ENCODE peak calls at places on chromosomes 4 and X, in six cellular contexts. I is hepatocyte, T is HCT116, Y is SK-N-SH, L is GM23248, W is neural progenitor cell. N is an unnamed sample. For H3K9me3, the result is how much of the 10 kb centered on the place peaks cover.

GRCh38 chr4:185820119-185821028 is 8.4 kb upstream of the SORBS2 start:
- DNase-seq in I (no peak), T (no peak), Y (no peak), L (no peak), W (peak), N (no peak)

GRCh38 chrX:81261576-81261975 is 59.7 kb downstream of the SH3BGRL start:
- DNase-seq in I (no peak), T (no peak), Y (no peak), L (peak), W (no peak), N (no peak)

GRCh38 chr4:110735691-110736090 is 112.8 kb upstream of the PITX2 start:
- DNase-seq in I (peak), T (no peak), Y (no peak), L (peak), W (no peak), N (no peak)

GRCh38 chrX:13051529-13052172 is 7.2 kb upstream of the FAM9C start:
- DNase-seq in I (no peak), T (no peak), Y (no peak), L (no peak), W (no peak), N (peak)

GRCh38 chr4:126647756-126648396 is 984.9 kb upstream of the INTU start:
- DNase-seq in I (no peak), T (no peak), Y (no peak), L (no peak), W (no peak), N (no peak)

GRCh38 chr4:95190751-95191436 is 357.9 kb downstream of the UNC5C start:
- DNase-seq in I (peak), T (no peak), Y (peak), L (no peak), W (peak), N (no peak)

GRCh38 chrX:8126092-8126491 is 45.0 kb downstream of the VCX2 start:
- DNase-seq in I (no peak), T (no peak), Y (no peak), L (no peak), W (no peak), N (no peak)

GRCh38 chr4:1705732-1706131 is 6.4 kb downstream of the SLBP start:
- DNase-seq in I (no peak), T (no peak), Y (no peak), L (no peak), W (no peak), N (no peak)

GRCh38 chr4:24747234-24747975 is 48.0 kb upstream of the SOD3 start:
- DNase-seq in I (no peak), T (no peak), Y (no peak), L (peak), W (no peak), N (no peak)

GRCh38 chr4:159369256-159369655 is 266.4 kb downstream of the RAPGEF2 start:
- DNase-seq in I (no peak), T (no peak), Y (no peak), L (no peak), W (peak), N (no peak)

GRCh38 chr4:1337376-1337831 is 9.6 kb upstream of the UVSSA start:
- DNase-seq in I (peak), T (peak), Y (no peak), L (peak), W (no peak), N (no peak)

GRCh38 chr4:8514391-8514790 is 65.8 kb upstream of the GPR78 start:
- DNase-seq in I (no peak), T (no peak), Y (no peak), L (no peak), W (no peak), N (no peak)

GRCh38 chr4:10958226-10958856 is 273.8 kb upstream of the CLNK start:
- DNase-seq in I (no peak), T (no peak), Y (no peak), L (no peak), W (no peak), N (no peak)

GRCh38 chr4:166128452-166128851 is 255.4 kb downstream of the TLL1 start:
- DNase-seq in I (no peak), T (no peak), Y (no peak), L (no peak), W (no peak), N (no peak)

GRCh38 chr4:147941373-147941772 is 209.5 kb downstream of the ARHGAP10 start:
- DNase-seq in I (no peak), T (no peak), Y (no peak), L (no peak), W (no peak), N (no peak)

GRCh38 chr4:8179771-8180170 is 19.3 kb upstream of the SH3TC1 start:
- DNase-seq in I (no peak), T (no peak), Y (no peak), L (no peak), W (no peak), N (no peak)

GRCh38 chr4:47367761-47368160 is 95.7 kb downstream of the COMMD8 start:
- DNase-seq in I (no peak), T (no peak), Y (no peak), L (no peak), W (no peak), N (no peak)

GRCh38 chr4:16269742-16270522 is 43.7 kb upstream of the TAPT1 start:
- DNase-seq in I (no peak), T (no peak), Y (no peak), L (peak), W (no peak), N (no peak)

GRCh38 chr4:117135634-117136354 is 50.4 kb upstream of the TRAM1L1 start:
- DNase-seq in I (no peak), T (no peak), Y (no peak), L (no peak), W (no peak), N (no peak)

GRCh38 chrX:136146614-136147319 is 566 bp upstream of the FHL1 start:
- DNase-seq in I (peak), T (no peak), Y (no peak), L (peak), W (peak), N (no peak)

GRCh38 chrX:30906726-30907125 is 17.7 kb upstream of the TAB3 start:
- DNase-seq in I (no peak), T (peak), Y (no peak), L (peak), W (no peak), N (no peak)

DNA sequence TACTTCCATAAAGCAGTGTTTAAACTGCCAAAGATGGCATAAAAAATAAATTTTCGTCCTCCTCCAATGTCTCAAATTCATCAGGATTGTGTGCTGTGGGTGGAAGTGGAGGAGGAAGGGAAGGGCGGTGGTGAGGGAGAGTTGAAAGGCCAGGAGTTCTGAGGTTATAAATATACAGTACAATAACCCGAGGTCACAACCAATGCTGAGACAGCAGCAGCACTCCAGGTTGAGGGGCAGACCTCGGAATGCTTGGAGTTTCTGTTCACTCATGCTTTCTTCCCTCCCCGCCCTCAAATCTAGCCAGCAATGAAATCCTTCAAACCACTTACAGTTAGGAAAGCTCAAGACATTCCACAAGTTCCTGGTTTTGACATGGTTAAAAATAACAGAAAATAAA is 134.0 kb upstream of the SMAD1 start:
- DNase-seq in I (no peak), T (no peak), Y (no peak), L (no peak), W (no peak), N (no peak)
- H3K4me3 ChIP-seq in I (no peak), T (no peak), Y (no peak), L (no peak), W (no peak), N (no peak)

DNA sequence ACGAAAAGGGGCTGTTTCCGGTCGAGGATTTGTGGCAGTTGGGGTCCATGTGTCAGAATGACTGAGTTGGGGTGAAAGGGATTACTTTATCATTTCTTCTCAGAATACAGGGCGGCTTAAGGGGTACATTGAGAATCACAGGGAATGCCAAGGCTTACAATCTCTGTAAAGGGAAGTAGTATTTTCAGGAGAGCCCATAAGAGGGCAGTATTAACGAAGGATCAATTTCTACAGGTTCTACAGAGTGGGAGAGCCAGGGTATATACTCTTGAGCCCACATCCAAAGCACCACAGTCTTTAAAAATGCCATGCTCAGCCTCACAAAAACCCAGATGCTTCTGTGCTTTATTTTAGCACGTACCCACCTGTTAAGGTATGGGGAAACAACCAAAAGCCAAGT is 67.7 kb upstream of the ZXDA start:
- DNase-seq in I (no peak), T (no peak), Y (no peak), L (no peak), W (no peak), N (peak)
- H3K9me3 ChIP-seq in I (under half), T (under half), Y (under half), L (under half), W (under half), N (under half)

GRCh38 chr4:6935961-6936360 is 26.3 kb downstream of the TBC1D14 start:
- DNase-seq in I (no peak), T (no peak), Y (no peak), L (no peak), W (no peak), N (no peak)
- TF ChIP-seq EZH2phosphoT487 in I (no peak), T (no peak), Y (no peak), L (no peak), W (no peak), N (no peak)

GRCh38 chr4:102815981-102816380 is 11.4 kb downstream of the UBE2D3 start:
- DNase-seq in I (peak), T (no peak), Y (no peak), L (peak), W (no peak), N (no peak)
- H3K4me3 ChIP-seq in I (no peak), T (no peak), Y (no peak), L (peak), W (no peak), N (no peak)

GRCh38 chrX:74853255-74853654 is 72.0 kb downstream of the NEXMIF start:
- DNase-seq in I (no peak), T (no peak), Y (no peak), L (no peak), W (no peak), N (no peak)
- H3K9me3 ChIP-seq in I (under half), T (under half), Y (under half), L (under half), W (under half), N (under half)

GRCh38 chrX:115067812-115068211 is 50.4 kb upstream of the IL13RA2 start:
- DNase-seq in I (peak), T (no peak), Y (no peak), L (peak), W (no peak), N (no peak)
- TF ChIP-seq EZH2phosphoT487 in I (no peak), T (no peak), Y (no peak), L (no peak), W (no peak), N (no peak)

GRCh38 chrX:21373637-21374162 is 518 bp upstream of the CNKSR2 start:
- DNase-seq in I (no peak), T (no peak), Y (no peak), L (peak), W (peak), N (no peak)

GRCh38 chrX:21374163-21374993 is at the start of gene CNKSR2:
- DNase-seq in I (peak), T (no peak), Y (peak), L (peak), W (peak), N (no peak)

GRCh38 chrX:21374994-21375794 is 976 bp downstream of the CNKSR2 start:
- DNase-seq in I (peak), T (no peak), Y (peak), L (no peak), W (peak), N (no peak)

GRCh38 chrX:21376636-21377035 is 2.4 kb downstream of the CNKSR2 start:
- DNase-seq in I (no peak), T (no peak), Y (no peak), L (no peak), W (no peak), N (no peak)

GRCh38 chrX:21375795-21376069 is 1.5 kb downstream of the CNKSR2 start:
- DNase-seq in I (peak), T (no peak), Y (peak), L (no peak), W (peak), N (no peak)
- H3K4me3 ChIP-seq in I (peak), T (no peak), Y (peak), L (no peak), W (peak), N (no peak)

GRCh38 chr4:97252615-97253154 is 890.6 kb downstream of the STPG2 start:
- DNase-seq in I (no peak), T (no peak), Y (no peak), L (no peak), W (no peak), N (no peak)
- H3K9me3 ChIP-seq in I (under half), T (under half), Y (under half), L (under half), W (under half), N (under half)

DNA sequence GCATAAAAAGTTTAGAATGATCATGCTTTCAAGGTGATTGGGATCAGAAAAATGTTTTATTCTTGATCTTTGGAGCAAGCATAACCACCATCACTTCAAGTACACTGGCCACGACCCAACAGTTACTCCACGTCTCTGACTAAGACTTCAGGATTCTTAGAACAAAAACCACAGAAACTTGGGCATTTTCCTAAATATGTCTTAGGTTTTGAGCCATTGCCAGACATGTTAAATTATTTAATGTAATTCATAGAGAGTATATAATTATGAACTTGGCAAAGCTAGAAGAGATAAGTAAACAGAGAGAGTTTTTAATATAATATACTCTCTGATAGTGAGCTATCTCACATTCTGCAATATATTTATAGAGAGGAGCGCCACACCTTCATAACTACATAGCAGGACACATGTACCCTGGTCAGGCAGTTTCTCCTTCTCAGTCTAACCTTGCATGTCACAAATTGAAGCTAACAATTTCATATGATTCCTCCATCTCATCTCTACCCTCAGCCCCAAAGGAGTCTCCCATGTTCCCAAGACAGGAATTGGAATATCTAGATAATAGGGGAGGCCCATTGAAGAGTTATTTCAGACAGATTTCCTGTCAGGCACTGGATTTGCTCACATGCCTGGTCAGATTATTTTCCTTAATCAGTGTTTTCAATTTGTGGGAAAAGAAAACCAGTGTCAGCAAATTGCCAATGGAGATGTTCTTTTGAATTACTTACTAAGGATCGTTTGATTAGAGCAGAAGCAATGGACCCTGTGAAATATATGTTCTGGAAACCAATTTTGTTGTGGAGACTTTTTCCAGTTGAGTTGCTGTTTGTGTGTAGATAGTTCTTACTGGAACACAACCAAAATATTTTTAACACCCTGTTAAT is 61.7 kb upstream of the GUCY1A1 start:
- DNase-seq in I (no peak), T (no peak), Y (no peak), L (peak), W (no peak), N (no peak)
- TF ChIP-seq EZH2phosphoT487 in I (no peak), T (no peak), Y (no peak), L (no peak), W (no peak), N (no peak)

GRCh38 chrX:56813318-56813837 is 84.3 kb downstream of the NBDY start:
- DNase-seq in I (no peak), T (no peak), Y (no peak), L (peak), W (no peak), N (no peak)

GRCh38 chrX:56817179-56817578 is 88.1 kb downstream of the NBDY start:
- DNase-seq in I (no peak), T (no peak), Y (no peak), L (no peak), W (no peak), N (no peak)

GRCh38 chrX:56811599-56811998 is 82.6 kb downstream of the NBDY start:
- DNase-seq in I (no peak), T (no peak), Y (no peak), L (no peak), W (no peak), N (no peak)

GRCh38 chrX:56812515-56813105 is 83.6 kb downstream of the NBDY start:
- DNase-seq in I (no peak), T (no peak), Y (no peak), L (peak), W (no peak), N (peak)
- H3K4me3 ChIP-seq in I (no peak), T (no peak), Y (no peak), L (peak), W (no peak), N (peak)